ENCODE peak calls at places on chromosomes 13 and 19, in four cellular contexts. G is thyroid gland, X is mucosa of descending colon, D is psoas muscle. L is an unnamed sample. For H3K4me1, the result is how much of the 10 kb centered on the place peaks cover.

GRCh38 chr19:8361921-8362793 is 1.8 kb upstream of the ANGPTL4 start:
- DNase-seq in G (peak), X (peak), D (peak), L (peak)

GRCh38 chr13:20160346-20161274 is at the start of gene GJA3:
- DNase-seq in G (peak), X (peak), D (no peak), L (no peak)

GRCh38 chr19:6095760-6096159 is 14.5 kb downstream of the RFX2 start:
- DNase-seq in G (no peak), X (no peak), D (no peak), L (no peak)

GRCh38 chr13:23547000-23547590 is 23.1 kb upstream of the TNFRSF19 start:
- DNase-seq in G (peak), X (no peak), D (peak), L (no peak)

GRCh38 chr13:48159436-48160225 is 64.7 kb upstream of the MED4 start:
- DNase-seq in G (no peak), X (no peak), D (no peak), L (no peak)

GRCh38 chr19:11404588-11405258 is 14.4 kb downstream of the RGL3 start:
- DNase-seq in G (no peak), X (no peak), D (no peak), L (no peak)

GRCh38 chr19:29635963-29636362 is 29.3 kb upstream of the PLEKHF1 start:
- DNase-seq in G (no peak), X (no peak), D (no peak), L (no peak)

GRCh38 chr19:21835429-21835809 is 563 bp downstream of the ZNF43 start:
- DNase-seq in G (no peak), X (no peak), D (no peak), L (no peak)

GRCh38 chr13:93004919-93005318 is 221.7 kb upstream of the GPC6 start:
- DNase-seq in G (no peak), X (no peak), D (no peak), L (no peak)

GRCh38 chr13:78609464-78610205 is 6.3 kb upstream of the POU4F1 start:
- DNase-seq in G (no peak), X (no peak), D (peak), L (no peak)

GRCh38 chr13:113972451-113973217 is 1.2 kb downstream of the C13orf46 start:
- DNase-seq in G (peak), X (no peak), D (peak), L (no peak)

GRCh38 chr13:70580825-70581224 is 472.6 kb upstream of the KLHL1 start:
- DNase-seq in G (no peak), X (no peak), D (no peak), L (no peak)

GRCh38 chr13:73608731-73609485 is 525.3 kb downstream of the KLF12 start:
- DNase-seq in G (peak), X (no peak), D (no peak), L (no peak)

GRCh38 chr13:110218601-110219201 is 88.3 kb downstream of the COL4A1 start:
- DNase-seq in G (no peak), X (no peak), D (no peak), L (no peak)

GRCh38 chr13:22980936-22981335 is 199.8 kb upstream of the SGCG start:
- DNase-seq in G (no peak), X (no peak), D (no peak), L (no peak)

GRCh38 chr13:105937451-105937850 is 598.0 kb downstream of the EFNB2 start:
- DNase-seq in G (no peak), X (no peak), D (no peak), L (no peak)

GRCh38 chr19:9032136-9032626 is 22.0 kb upstream of the MUC16 start:
- DNase-seq in G (peak), X (no peak), D (no peak), L (no peak)

GRCh38 chr13:23673354-23673753 is 103.1 kb downstream of the TNFRSF19 start:
- DNase-seq in G (no peak), X (no peak), D (no peak), L (no peak)

GRCh38 chr19:52518646-52519045 is 8.8 kb upstream of the ZNF808 start:
- DNase-seq in G (no peak), X (no peak), D (no peak), L (no peak)

GRCh38 chr13:101712026-101712348 is 259.5 kb downstream of the ITGBL1 start:
- DNase-seq in G (no peak), X (no peak), D (no peak), L (no peak)

GRCh38 chr19:16714702-16715294 is 4.8 kb upstream of the NWD1 start:
- DNase-seq in G (peak), X (peak), D (peak), L (peak)

GRCh38 chr13:110006304-110006703 is 219.9 kb upstream of the IRS2 start:
- DNase-seq in G (no peak), X (no peak), D (no peak), L (no peak)

GRCh38 chr19:3604227-3604986 is 2.3 kb downstream of the TBXA2R start:
- DNase-seq in G (no peak), X (no peak), D (no peak), L (no peak)

GRCh38 chr13:63288576-63288975 is 1872.9 kb upstream of the PCDH20 start:
- DNase-seq in G (no peak), X (no peak), D (no peak), L (no peak)

GRCh38 chr19:15280915-15281683 is 48.9 kb upstream of the EPHX3 start:
- DNase-seq in G (peak), X (peak), D (peak), L (peak)

GRCh38 chr13:60226507-60226906 is 62.8 kb upstream of the DIAPH3 start:
- DNase-seq in G (no peak), X (peak), D (no peak), L (no peak)

GRCh38 chr13:106212436-106213010 is 322.9 kb downstream of the EFNB2 start:
- DNase-seq in G (no peak), X (no peak), D (no peak), L (no peak)

GRCh38 chr19:56668676-56669075 is 2.9 kb downstream of the ZNF835 start:
- DNase-seq in G (no peak), X (no peak), D (no peak), L (no peak)

GRCh38 chr19:33998302-33998701 is 174.0 kb upstream of the LSM14A start:
- DNase-seq in G (no peak), X (no peak), D (no peak), L (no peak)
- H3K4me3 ChIP-seq in G (no peak), X (no peak), D (no peak), L (no peak)

GRCh38 chr13:21834511-21834910 is 163.6 kb downstream of the FGF9 start:
- DNase-seq in G (no peak), X (no peak), D (no peak), L (no peak)
- H3K4me1 ChIP-seq in G (under half), X (under half), D (under half), L (under half)

GRCh38 chr19:13796301-13797057 is 1.2 kb downstream of the ZSWIM4 start:
- DNase-seq in G (peak), X (peak), D (peak), L (peak)
- H3K4me3 ChIP-seq in G (no peak), X (no peak), D (peak), L (peak)

GRCh38 chr19:49297403-49297802 is 27.6 kb downstream of the SLC6A16 start:
- DNase-seq in G (no peak), X (no peak), D (no peak), L (no peak)
- H3K4me1 ChIP-seq in G (under half), X (under half), D (under half), L (under half)

GRCh38 chr13:51225034-51225433 is 2.8 kb downstream of the FAM124A start:
- DNase-seq in G (no peak), X (no peak), D (no peak), L (no peak)
- H3K4me3 ChIP-seq in G (no peak), X (no peak), D (no peak), L (no peak)

DNA sequence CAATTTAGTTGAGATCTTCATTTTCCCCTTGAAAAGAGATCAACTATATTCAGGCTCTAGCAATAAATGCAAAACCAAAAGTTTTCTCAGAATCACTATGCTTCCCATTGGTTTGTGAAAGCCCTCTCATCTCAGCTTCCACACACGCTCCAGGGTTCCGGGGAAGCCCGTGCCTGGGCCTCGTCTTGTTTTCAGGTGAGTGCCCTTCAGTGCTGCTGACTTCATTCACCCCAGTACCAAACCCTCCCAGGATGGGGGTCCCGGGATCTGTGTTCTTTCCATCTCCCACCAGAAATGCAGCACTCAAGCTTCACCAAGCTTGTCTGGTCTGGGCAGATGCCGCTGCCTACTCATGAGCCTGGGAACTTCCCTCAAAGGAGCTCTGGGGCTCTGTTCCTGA is 97.7 kb downstream of the TEX29 start:
- DNase-seq in G (no peak), X (no peak), D (no peak), L (no peak)
- H3K4me1 ChIP-seq in G (under half), X (under half), D (under half), L (under half)

DNA sequence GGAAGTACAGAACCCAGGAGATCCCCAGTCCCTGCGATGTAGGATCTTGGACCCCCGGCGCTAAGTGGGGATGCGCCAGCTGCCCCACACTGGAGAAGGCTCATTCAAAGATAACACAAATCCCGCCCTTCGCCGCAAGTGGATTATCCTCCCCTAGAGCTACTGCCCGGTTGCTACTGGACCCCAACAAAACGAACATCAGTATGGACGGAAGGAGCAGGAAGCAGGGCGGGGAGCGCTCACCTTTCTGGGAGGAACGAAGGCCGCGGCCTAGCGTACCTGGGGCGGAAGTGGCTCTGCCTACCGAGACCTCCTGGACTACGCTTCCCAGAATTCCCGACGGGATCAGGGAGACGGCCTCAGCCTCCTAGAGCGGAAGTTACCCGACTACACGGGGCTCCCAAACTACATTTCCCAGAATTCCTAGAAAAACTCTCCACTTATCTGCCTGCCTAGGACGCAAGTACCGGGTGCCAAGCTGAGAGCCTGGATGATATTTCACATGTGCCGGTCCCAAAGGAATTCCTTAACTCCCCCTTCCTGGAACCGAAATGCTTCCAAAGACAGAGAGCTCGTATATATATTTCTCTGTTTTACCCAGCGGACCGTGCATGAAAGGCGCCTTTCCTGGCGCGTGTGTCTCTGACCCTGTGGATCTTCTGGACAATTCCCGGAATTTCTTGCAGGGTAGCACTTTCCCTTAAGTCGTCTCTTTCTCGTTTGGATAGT is at the start of gene ZNF112:
- DNase-seq in G (peak), X (peak), D (peak), L (peak)
- H3K4me3 ChIP-seq in G (no peak), X (peak), D (peak), L (peak)

GRCh38 chr19:41226874-41227390 is 7.9 kb downstream of the AXL start:
- DNase-seq in G (no peak), X (no peak), D (no peak), L (no peak)

GRCh38 chr19:41224632-41225031 is 5.6 kb downstream of the AXL start:
- DNase-seq in G (no peak), X (no peak), D (no peak), L (no peak)

GRCh38 chr19:41226053-41226873 is 7.2 kb downstream of the AXL start:
- DNase-seq in G (peak), X (peak), D (peak), L (peak)

GRCh38 chr19:41223431-41224234 is 4.6 kb downstream of the AXL start:
- DNase-seq in G (no peak), X (no peak), D (peak), L (no peak)

DNA sequence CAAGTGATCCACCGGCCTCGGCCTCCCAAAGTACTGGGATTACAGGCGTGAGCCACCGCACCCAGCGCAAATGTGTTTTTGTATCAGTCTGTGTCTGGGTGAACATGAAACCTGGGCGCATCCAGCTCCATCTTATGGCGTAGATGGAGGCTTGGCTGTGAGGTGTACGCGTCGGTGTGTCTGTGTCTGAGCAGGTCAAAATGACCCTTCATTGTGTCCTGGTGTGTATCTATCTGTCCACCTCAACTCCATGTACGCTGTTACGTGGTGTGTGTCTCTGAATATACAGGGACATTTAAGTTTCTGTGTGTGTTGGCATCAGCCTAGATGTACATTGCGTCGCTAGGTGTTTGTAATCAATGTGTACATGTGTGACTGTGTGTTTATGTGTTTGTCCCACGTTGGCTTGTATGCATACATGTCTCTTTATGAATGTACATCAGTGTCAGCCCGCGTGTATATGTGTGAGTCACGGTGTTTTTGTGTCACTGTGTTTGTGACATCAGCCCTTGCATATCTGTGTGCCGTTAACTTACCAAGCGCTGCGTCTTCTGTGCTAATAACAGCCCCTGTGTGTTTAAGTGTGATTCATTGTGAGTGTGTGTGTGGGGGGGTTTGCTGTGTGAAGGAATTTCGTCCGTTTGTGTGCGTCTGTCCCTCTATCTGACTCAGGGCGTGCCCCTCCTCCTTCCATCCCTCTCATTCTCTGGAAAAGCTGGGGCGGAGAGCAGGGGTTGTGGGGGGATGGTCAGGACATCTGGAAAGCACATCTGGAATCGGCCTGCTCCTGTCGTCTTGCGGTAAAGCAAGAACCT is 6.4 kb downstream of the AXL start:
- DNase-seq in G (peak), X (peak), D (peak), L (peak)
- H3K4me1 ChIP-seq in G (under half), X (under half), D (under half), L (under half)

GRCh38 chr19:35846038-35846668 is 6.2 kb downstream of the NPHS1 start:
- DNase-seq in G (no peak), X (peak), D (no peak), L (no peak)
- H3K4me3 ChIP-seq in G (no peak), X (no peak), D (peak), L (peak)

GRCh38 chr13:35794734-35795389 is 318.4 kb upstream of the MAB21L1 start:
- DNase-seq in G (no peak), X (no peak), D (no peak), L (no peak)
- H3K4me1 ChIP-seq in G (under half), X (under half), D (under half), L (under half)